ENCODE peak calls at places on chromosomes 6 and 20, in nine cellular contexts. S, N, I, A, X, Q, V, U and E are unnamed samples.
A peak's percentile ranks its signal among the peaks of the same experiment; 100 is the strongest.

GRCh38 chr6:137928286-137928685 is 61.2 kb downstream of the TNFAIP3 start:
- DNase-seq in S (peak; percentile 28), N (no peak), I (no peak), A (no peak), X (no peak), Q (no peak), V (no peak), U (no peak), E (no peak)

GRCh38 chr6:16544006-16544405 is 217.3 kb downstream of the ATXN1 start:
- DNase-seq in S (no peak), N (no peak), I (peak; percentile 24), A (no peak), X (peak; percentile 69), Q (no peak), V (no peak), U (peak; percentile 34), E (no peak)

GRCh38 chr20:4973330-4974097 is 27.8 kb downstream of the SLC23A2 start:
- DNase-seq in S (no peak), N (peak; percentile 75), I (no peak), A (no peak), X (no peak), Q (peak; percentile 26), V (peak; percentile 43), U (peak; percentile 83), E (no peak)

GRCh38 chr6:52929321-52930164 is 20.0 kb upstream of the GSTA3 start:
- DNase-seq in S (no peak), N (peak; percentile 79), I (no peak), A (no peak), X (no peak), Q (no peak), V (peak; percentile 65), U (peak; percentile 78), E (no peak)

GRCh38 chr6:16533210-16533609 is 228.1 kb downstream of the ATXN1 start:
- DNase-seq in S (no peak), N (no peak), I (no peak), A (no peak), X (no peak), Q (no peak), V (no peak), U (no peak), E (no peak)

GRCh38 chr6:147510949-147511590 is 2.6 kb downstream of the SAMD5 start:
- DNase-seq in S (no peak), N (peak; percentile 54), I (no peak), A (no peak), X (no peak), Q (peak; percentile 23), V (no peak), U (no peak), E (no peak)

GRCh38 chr6:78020586-78020985 is 367.7 kb downstream of the MEI4 start:
- DNase-seq in S (no peak), N (no peak), I (no peak), A (no peak), X (no peak), Q (no peak), V (no peak), U (no peak), E (no peak)

GRCh38 chr6:7991992-7992815 is 72.0 kb downstream of the BLOC1S5 start:
- DNase-seq in S (no peak), N (peak; percentile 57), I (peak; percentile 33), A (no peak), X (no peak), Q (no peak), V (no peak), U (no peak), E (no peak)

GRCh38 chr20:49724637-49725606 is 11.2 kb upstream of the B4GALT5 start:
- DNase-seq in S (no peak), N (no peak), I (no peak), A (no peak), X (no peak), Q (no peak), V (peak; percentile 58), U (peak; percentile 40), E (no peak)

GRCh38 chr6:139062921-139063320 is 34.4 kb downstream of the ABRACL start:
- DNase-seq in S (no peak), N (no peak), I (no peak), A (no peak), X (no peak), Q (no peak), V (no peak), U (no peak), E (no peak)

GRCh38 chr6:132020138-132020551 is 69.0 kb upstream of the CCN2 start:
- DNase-seq in S (no peak), N (no peak), I (no peak), A (no peak), X (no peak), Q (no peak), V (peak; percentile 14), U (no peak), E (no peak)

GRCh38 chr20:22160254-22160653 is 424.1 kb downstream of the FOXA2 start:
- DNase-seq in S (no peak), N (peak; percentile 27), I (no peak), A (no peak), X (no peak), Q (no peak), V (no peak), U (no peak), E (no peak)

GRCh38 chr6:25987845-25988244 is 25.2 kb downstream of the TRIM38 start:
- DNase-seq in S (no peak), N (no peak), I (peak; percentile 45), A (no peak), X (no peak), Q (no peak), V (no peak), U (no peak), E (no peak)

GRCh38 chr6:137625808-137626207 is 131.6 kb upstream of the OLIG3 start:
- DNase-seq in S (no peak), N (no peak), I (no peak), A (no peak), X (no peak), Q (no peak), V (no peak), U (no peak), E (no peak)

GRCh38 chr20:50628326-50628725 is 63.0 kb downstream of the RIPOR3 start:
- DNase-seq in S (no peak), N (no peak), I (peak; percentile 32), A (no peak), X (peak; percentile 28), Q (no peak), V (no peak), U (no peak), E (no peak)

GRCh38 chr20:59604770-59605665 is 678 bp downstream of the PHACTR3 start:
- DNase-seq in S (no peak), N (no peak), I (peak; percentile 54), A (no peak), X (no peak), Q (no peak), V (no peak), U (no peak), E (no peak)

GRCh38 chr20:59605691-59606364 is 1.5 kb downstream of the PHACTR3 start:
- DNase-seq in S (no peak), N (peak; percentile 8), I (peak; percentile 41), A (no peak), X (no peak), Q (no peak), V (no peak), U (no peak), E (no peak)

GRCh38 chr20:59608871-59609270 is 4.5 kb downstream of the PHACTR3 start:
- DNase-seq in S (no peak), N (no peak), I (no peak), A (no peak), X (no peak), Q (no peak), V (no peak), U (no peak), E (no peak)

GRCh38 chr20:59608396-59608795 is 4.1 kb downstream of the PHACTR3 start:
- DNase-seq in S (no peak), N (no peak), I (no peak), A (no peak), X (no peak), Q (no peak), V (no peak), U (no peak), E (no peak)

DNA sequence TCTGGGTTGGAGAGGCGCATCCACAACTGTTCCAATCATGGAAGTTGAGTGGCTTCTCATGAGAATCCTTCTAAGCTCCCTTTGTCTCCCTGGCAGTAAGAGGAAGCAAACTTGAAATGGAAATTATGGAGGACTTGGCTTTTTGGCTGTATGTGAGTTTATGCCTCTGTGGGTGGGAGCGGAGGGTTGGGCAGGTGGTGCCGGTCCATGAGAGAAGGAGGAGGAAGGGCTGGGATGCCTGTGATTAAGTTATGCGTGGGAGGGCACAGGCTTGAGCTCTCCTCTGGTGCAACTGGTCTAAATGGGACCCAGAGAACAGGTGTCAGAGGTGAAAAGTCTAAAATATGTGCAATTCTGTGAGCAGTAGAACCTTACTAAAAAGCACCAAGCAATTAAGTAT is 2.2 kb downstream of the PHACTR3 start:
- DNase-seq in S (no peak), N (no peak), I (no peak), A (no peak), X (no peak), Q (no peak), V (no peak), U (no peak), E (no peak)
- H3K27me3 ChIP-seq in S (no peaks in the 10 kb centered on the region), N (peaks cover 4% of the 10 kb centered on the region), I (peaks cover 93% of the 10 kb centered on the region), A (peaks cover 7% of the 10 kb centered on the region), X (peaks cover 40% of the 10 kb centered on the region), Q (peaks cover 45% of the 10 kb centered on the region), V (no peaks in the 10 kb centered on the region), U (peaks cover 34% of the 10 kb centered on the region), E (no peaks in the 10 kb centered on the region)

GRCh38 chr20:45051497-45052060 is 49.3 kb downstream of the KCNS1 start:
- DNase-seq in S (no peak), N (no peak), I (no peak), A (no peak), X (no peak), Q (no peak), V (no peak), U (no peak), E (no peak)
- H3K4me1 ChIP-seq in S (peaks cover 82% of the 10 kb centered on the region), N (no peaks in the 10 kb centered on the region), I (peaks cover 18% of the 10 kb centered on the region), A (peaks cover 16% of the 10 kb centered on the region), X (peaks cover 10% of the 10 kb centered on the region), Q (no peaks in the 10 kb centered on the region), V (peaks cover 7% of the 10 kb centered on the region), U (peaks cover 17% of the 10 kb centered on the region), E (peaks cover 57% of the 10 kb centered on the region)

GRCh38 chr6:109447878-109448555 is 7.5 kb downstream of the SMPD2 start:
- DNase-seq in S (no peak), N (no peak), I (no peak), A (no peak), X (no peak), Q (no peak), V (no peak), U (no peak), E (no peak)
- H3K27ac ChIP-seq in S (no peak overlapping the region), N (no peak overlapping the region), I (no peak overlapping the region), A (no peak overlapping the region), X (no peak overlapping the region), Q (no peak overlapping the region), V (no peak overlapping the region), U (no peak overlapping the region), E (no peak overlapping the region)

DNA sequence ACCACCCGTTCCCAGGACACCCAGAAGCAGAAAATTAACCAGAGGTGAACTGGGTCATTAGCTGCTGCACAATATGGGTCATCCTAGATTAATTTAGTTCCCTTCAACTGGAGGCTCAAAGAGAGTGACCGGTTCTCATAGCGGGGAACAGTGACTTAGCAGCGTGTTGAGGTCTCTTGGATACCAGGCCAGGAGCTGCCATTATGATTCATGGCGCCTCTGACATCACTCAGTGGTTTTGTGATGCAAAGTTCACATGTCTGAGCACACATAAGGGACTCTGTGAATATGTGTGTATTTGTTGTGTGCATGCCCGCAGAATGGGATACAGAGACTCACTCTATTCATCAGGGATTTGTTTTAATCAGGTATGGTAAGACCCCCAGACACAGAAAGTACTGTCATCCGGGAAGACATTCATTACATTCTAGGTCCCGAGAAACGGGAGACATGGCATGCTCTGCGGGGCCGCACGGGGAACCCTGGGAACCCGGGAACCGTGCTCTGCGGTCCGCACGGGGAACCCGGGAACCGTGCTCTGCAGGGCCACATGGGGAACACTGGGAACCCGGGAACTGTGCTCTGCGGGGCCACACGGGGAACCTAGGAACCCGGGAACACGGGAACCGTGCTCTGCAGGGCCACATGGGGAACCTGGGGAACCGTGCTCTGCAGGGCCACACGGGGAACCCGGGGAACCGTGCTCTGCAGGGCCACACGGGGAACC is 165.4 kb upstream of the SULF2 start:
- DNase-seq in S (no peak), N (no peak), I (no peak), A (no peak), X (no peak), Q (no peak), V (no peak), U (no peak), E (no peak)
- H3K27me3 ChIP-seq in S (no peaks in the 10 kb centered on the region), N (no peaks in the 10 kb centered on the region), I (no peaks in the 10 kb centered on the region), A (no peaks in the 10 kb centered on the region), X (no peaks in the 10 kb centered on the region), Q (no peaks in the 10 kb centered on the region), V (no peaks in the 10 kb centered on the region), U (no peaks in the 10 kb centered on the region), E (no peaks in the 10 kb centered on the region)